ENCODE peak calls at places on chromosome 3, in six cellular contexts. One of them, this sample, is unnamed.

GRCh38 chr3:124207873-124208473 is 216.0 kb upstream of the ROPN1 start:
- DNase-seq in IMR-90: no peak
- DNase-seq in body of pancreas: no peak
- DNase-seq in fibroblast of lung: no peak
- DNase-seq in breast epithelium: no peak
- DNase-seq in H1: no peak
- DNase-seq in this sample: no peak

GRCh38 chr3:14785207-14786155 is 33.3 kb upstream of the FGD5 start:
- DNase-seq in body of pancreas: no peak
- DNase-seq in H1: no peak
- DNase-seq in breast epithelium: no peak
- DNase-seq in IMR-90: no peak
- DNase-seq in fibroblast of lung: no peak
- DNase-seq in this sample: peak; percentile 53

GRCh38 chr3:50201573-50202315 is 3.3 kb upstream of the SLC38A3 start:
- DNase-seq in body of pancreas: peak; percentile 73
- DNase-seq in breast epithelium: no peak
- DNase-seq in IMR-90: no peak
- DNase-seq in H1: no peak
- DNase-seq in fibroblast of lung: no peak
- DNase-seq in this sample: no peak

GRCh38 chr3:194203482-194204035 is 67.6 kb downstream of the HES1 start:
- DNase-seq in H1: peak; percentile 47
- DNase-seq in fibroblast of lung: no peak
- DNase-seq in breast epithelium: no peak
- DNase-seq in body of pancreas: no peak
- DNase-seq in IMR-90: no peak
- DNase-seq in this sample: no peak

GRCh38 chr3:31289592-31289991 is 243.1 kb upstream of the STT3B start:
- DNase-seq in breast epithelium: no peak
- DNase-seq in body of pancreas: no peak
- DNase-seq in IMR-90: no peak
- DNase-seq in H1: no peak
- DNase-seq in fibroblast of lung: no peak
- DNase-seq in this sample: no peak

GRCh38 chr3:172129868-172130751 is 90.7 kb downstream of the FNDC3B start:
- DNase-seq in IMR-90: peak; percentile 99
- DNase-seq in fibroblast of lung: peak; percentile 99
- DNase-seq in body of pancreas: peak; percentile 86
- DNase-seq in H1: no peak
- DNase-seq in breast epithelium: peak; percentile 95
- DNase-seq in this sample: peak; percentile 92

GRCh38 chr3:69232447-69232846 is 110.1 kb upstream of the LMOD3 start:
- DNase-seq in H1: no peak
- DNase-seq in body of pancreas: no peak
- DNase-seq in IMR-90: no peak
- DNase-seq in breast epithelium: no peak
- DNase-seq in fibroblast of lung: no peak
- DNase-seq in this sample: no peak

GRCh38 chr3:42961633-42962032 is 17.5 kb upstream of the GASK1A start:
- DNase-seq in H1: peak; percentile 47
- DNase-seq in fibroblast of lung: peak; percentile 80
- DNase-seq in breast epithelium: no peak
- DNase-seq in body of pancreas: peak; percentile 55
- DNase-seq in IMR-90: peak; percentile 56
- DNase-seq in this sample: no peak

GRCh38 chr3:74302959-74303358 is 311.5 kb downstream of the CNTN3 start:
- DNase-seq in fibroblast of lung: no peak
- DNase-seq in IMR-90: no peak
- DNase-seq in breast epithelium: no peak
- DNase-seq in body of pancreas: no peak
- DNase-seq in H1: no peak
- DNase-seq in this sample: no peak

GRCh38 chr3:138118863-138119766 is 3.7 kb upstream of the DZIP1L start:
- DNase-seq in breast epithelium: peak; percentile 63
- DNase-seq in H1: peak; percentile 94
- DNase-seq in body of pancreas: peak; percentile 88
- DNase-seq in fibroblast of lung: peak; percentile 73
- DNase-seq in IMR-90: peak; percentile 73
- DNase-seq in this sample: peak; percentile 77

GRCh38 chr3:102156426-102156825 is 278.4 kb upstream of the ZPLD1 start:
- DNase-seq in fibroblast of lung: peak; percentile 78
- DNase-seq in body of pancreas: peak; percentile 11
- DNase-seq in breast epithelium: no peak
- DNase-seq in IMR-90: peak; percentile 95
- DNase-seq in H1: no peak
- DNase-seq in this sample: no peak

GRCh38 chr3:32815812-32816438 is 1.9 kb upstream of the TRIM71 start:
- DNase-seq in fibroblast of lung: no peak
- DNase-seq in body of pancreas: no peak
- DNase-seq in H1: no peak
- DNase-seq in IMR-90: no peak
- DNase-seq in breast epithelium: no peak
- DNase-seq in this sample: no peak

GRCh38 chr3:70519913-70520659 is 207.6 kb upstream of the MDFIC2 start:
- DNase-seq in fibroblast of lung: peak; percentile 12
- DNase-seq in H1: no peak
- DNase-seq in breast epithelium: no peak
- DNase-seq in body of pancreas: no peak
- DNase-seq in IMR-90: peak; percentile 24
- DNase-seq in this sample: no peak

GRCh38 chr3:193844472-193844871 is 251.5 kb downstream of the OPA1 start:
- DNase-seq in H1: no peak
- DNase-seq in IMR-90: no peak
- DNase-seq in body of pancreas: no peak
- DNase-seq in fibroblast of lung: no peak
- DNase-seq in breast epithelium: no peak
- DNase-seq in this sample: no peak

GRCh38 chr3:47421741-47422649 is 41.2 kb downstream of the PTPN23 start:
- DNase-seq in breast epithelium: no peak
- DNase-seq in fibroblast of lung: peak; percentile 22
- DNase-seq in H1: no peak
- DNase-seq in IMR-90: no peak
- DNase-seq in body of pancreas: peak; percentile 61
- DNase-seq in this sample: peak; percentile 67

GRCh38 chr3:52054689-52055511 is 1.5 kb downstream of the DUSP7 start:
- DNase-seq in body of pancreas: no peak
- DNase-seq in breast epithelium: no peak
- DNase-seq in H1: peak; percentile 73
- DNase-seq in fibroblast of lung: no peak
- DNase-seq in IMR-90: peak; percentile 15
- DNase-seq in this sample: no peak

GRCh38 chr3:133933097-133934024 is 37.7 kb upstream of the RAB6B start:
- DNase-seq in body of pancreas: no peak
- DNase-seq in H1: peak; percentile 30
- DNase-seq in fibroblast of lung: no peak
- DNase-seq in IMR-90: no peak
- DNase-seq in breast epithelium: no peak
- DNase-seq in this sample: no peak

GRCh38 chr3:191397771-191398170 is 63.2 kb upstream of the PYDC2 start:
- DNase-seq in fibroblast of lung: no peak
- DNase-seq in IMR-90: peak; percentile 20
- DNase-seq in body of pancreas: no peak
- DNase-seq in breast epithelium: no peak
- DNase-seq in H1: no peak
- DNase-seq in this sample: no peak

DNA sequence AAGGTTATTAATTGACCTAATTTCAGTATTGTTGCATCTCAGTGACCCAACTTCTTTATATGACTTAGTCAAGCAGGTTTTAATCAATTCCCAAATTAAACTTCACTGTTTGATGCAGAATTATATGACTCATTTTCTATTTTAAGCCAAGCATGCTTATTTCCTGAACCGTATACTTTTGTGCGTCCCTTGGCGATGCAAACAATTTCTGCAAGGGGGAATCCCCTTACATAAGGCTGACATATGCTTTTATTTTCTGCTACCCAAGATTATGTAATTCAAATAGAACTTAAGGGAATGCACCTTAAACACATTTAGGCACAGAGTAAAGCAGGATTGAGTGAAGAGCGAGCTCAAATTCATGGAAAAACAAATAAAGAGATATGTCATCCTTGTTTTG is 303.9 kb downstream of the PDCD6IP start:
- DNase-seq in H1: no peak
- DNase-seq in breast epithelium: no peak
- DNase-seq in body of pancreas: no peak
- DNase-seq in IMR-90: no peak
- DNase-seq in fibroblast of lung: no peak
- DNase-seq in this sample: no peak
- H3K4me3 ChIP-seq in H1: no peak overlapping the region
- H3K4me3 ChIP-seq in breast epithelium: no peak overlapping the region
- H3K4me3 ChIP-seq in body of pancreas: no peak overlapping the region
- H3K4me3 ChIP-seq in IMR-90: no peak overlapping the region
- H3K4me3 ChIP-seq in fibroblast of lung: no peak overlapping the region
- H3K4me3 ChIP-seq in this sample: no peak overlapping the region

DNA sequence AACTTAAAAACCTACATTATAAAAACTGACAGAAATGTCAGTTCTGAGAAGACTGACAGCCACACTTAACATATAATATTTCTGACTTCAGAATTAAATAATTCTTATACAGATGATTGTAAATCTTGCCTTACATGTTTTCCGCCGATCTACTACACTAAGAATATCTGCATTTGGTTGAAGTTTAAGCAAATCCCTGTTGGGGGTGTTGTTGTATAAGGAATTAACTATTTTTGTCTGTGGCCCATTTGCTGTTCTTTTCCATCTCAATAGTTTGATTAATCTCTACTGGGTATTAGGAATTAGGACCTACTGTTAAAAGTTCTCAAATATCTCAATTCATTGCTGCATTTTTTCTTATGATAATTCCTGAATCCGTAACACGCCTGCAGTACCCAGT is 838.3 kb upstream of the ROBO1 start:
- DNase-seq in H1: no peak
- DNase-seq in body of pancreas: no peak
- DNase-seq in breast epithelium: no peak
- DNase-seq in IMR-90: no peak
- DNase-seq in fibroblast of lung: no peak
- DNase-seq in this sample: no peak
- TF ChIP-seq CTCF in H1: peak; percentile 27
- TF ChIP-seq CTCF in body of pancreas: peak; percentile 37
- TF ChIP-seq CTCF in breast epithelium: no peak
- TF ChIP-seq CTCF in IMR-90: no peak
- TF ChIP-seq CTCF in fibroblast of lung: no peak
- TF ChIP-seq CTCF in this sample: no peak

GRCh38 chr3:7346364-7346763 is 485.4 kb downstream of the GRM7 start:
- DNase-seq in breast epithelium: no peak
- DNase-seq in H1: no peak
- DNase-seq in IMR-90: no peak
- DNase-seq in body of pancreas: no peak
- DNase-seq in fibroblast of lung: no peak
- DNase-seq in this sample: no peak

DNA sequence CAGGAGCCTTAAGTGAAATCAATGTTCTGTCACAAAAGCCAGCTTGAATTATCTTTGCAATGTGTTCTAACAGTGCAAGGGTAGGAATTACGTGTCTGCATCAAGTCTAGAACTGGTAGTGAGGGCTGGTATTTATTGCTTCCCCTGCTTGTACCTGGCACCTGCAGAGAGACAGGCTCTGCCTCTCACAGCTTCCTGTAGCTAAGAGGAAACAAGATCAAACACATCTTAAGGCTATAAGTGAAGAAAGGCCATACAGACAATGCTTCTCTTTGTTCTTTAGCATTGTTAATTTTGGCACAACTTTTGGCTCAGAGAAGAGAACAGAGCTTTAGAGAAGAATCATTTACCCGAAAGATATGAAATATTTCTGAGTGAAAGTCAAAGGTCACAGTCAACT is 479.9 kb downstream of the GRM7 start:
- DNase-seq in breast epithelium: peak; percentile 35
- DNase-seq in fibroblast of lung: peak; percentile 8
- DNase-seq in IMR-90: no peak
- DNase-seq in body of pancreas: no peak
- DNase-seq in H1: no peak
- DNase-seq in this sample: no peak
- H3K9me3 ChIP-seq in breast epithelium: no peaks in the 10 kb centered on the region
- H3K9me3 ChIP-seq in fibroblast of lung: no peaks in the 10 kb centered on the region
- H3K9me3 ChIP-seq in IMR-90: peaks cover 2% of the 10 kb centered on the region
- H3K9me3 ChIP-seq in body of pancreas: peaks cover under 1% of the 10 kb centered on the region
- H3K9me3 ChIP-seq in H1: no peaks in the 10 kb centered on the region
- H3K9me3 ChIP-seq in this sample: no peaks in the 10 kb centered on the region

DNA sequence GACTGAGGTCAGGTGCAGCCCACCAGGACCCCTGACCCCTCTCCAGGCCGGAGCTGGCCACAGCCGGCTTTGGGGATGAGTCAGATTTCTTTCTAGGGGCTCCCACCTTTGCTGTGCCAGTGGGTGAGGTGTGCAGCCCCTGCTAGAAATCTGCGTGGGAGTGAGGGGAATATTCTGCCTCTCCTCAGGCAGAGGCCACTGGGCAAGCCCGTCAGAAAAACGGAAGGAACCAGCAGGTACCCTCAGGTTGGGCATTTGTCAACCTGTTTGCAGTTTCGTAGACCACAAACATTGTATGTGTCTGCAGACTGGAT is 1.8 kb downstream of the CTDSPL start:
- DNase-seq in fibroblast of lung: no peak
- DNase-seq in body of pancreas: no peak
- DNase-seq in breast epithelium: no peak
- DNase-seq in H1: no peak
- DNase-seq in IMR-90: no peak
- DNase-seq in this sample: no peak
- H3K4me3 ChIP-seq in fibroblast of lung: peak overlapping the region; percentile 85
- H3K4me3 ChIP-seq in body of pancreas: no peak overlapping the region
- H3K4me3 ChIP-seq in breast epithelium: peak overlapping the region; percentile 79
- H3K4me3 ChIP-seq in H1: no peak overlapping the region
- H3K4me3 ChIP-seq in IMR-90: peak overlapping the region; percentile 78
- H3K4me3 ChIP-seq in this sample: peak overlapping the region; percentile 69

GRCh38 chr3:13186416-13186815 is 113.2 kb upstream of the IQSEC1 start:
- DNase-seq in breast epithelium: no peak
- DNase-seq in H1: no peak
- DNase-seq in fibroblast of lung: no peak
- DNase-seq in IMR-90: no peak
- DNase-seq in body of pancreas: no peak
- DNase-seq in this sample: no peak
- TF ChIP-seq CTCF in breast epithelium: no peak
- TF ChIP-seq CTCF in H1: no peak
- TF ChIP-seq CTCF in fibroblast of lung: no peak
- TF ChIP-seq CTCF in IMR-90: no peak
- TF ChIP-seq CTCF in body of pancreas: no peak
- TF ChIP-seq CTCF in this sample: no peak

DNA sequence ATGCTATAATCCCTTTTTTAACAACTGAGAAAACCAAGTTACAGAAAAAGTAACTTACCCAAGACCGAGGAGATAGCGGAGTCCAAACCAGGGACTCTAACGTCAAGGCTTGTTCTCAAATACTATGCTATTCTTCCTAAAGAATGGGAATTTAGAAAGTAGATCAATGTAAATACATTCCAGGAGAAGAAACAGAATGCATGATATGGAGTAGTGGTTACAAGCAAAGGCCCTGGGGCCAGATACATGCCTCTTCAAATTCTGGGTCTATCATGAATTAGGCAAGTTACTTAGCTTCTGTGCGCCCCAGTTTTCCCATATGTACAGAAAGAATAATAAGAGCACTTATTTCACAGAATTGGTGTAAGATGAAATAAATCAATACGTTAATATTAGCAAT is 102.0 kb upstream of the CHMP2B start:
- DNase-seq in breast epithelium: no peak
- DNase-seq in fibroblast of lung: no peak
- DNase-seq in IMR-90: no peak
- DNase-seq in H1: no peak
- DNase-seq in body of pancreas: no peak
- DNase-seq in this sample: no peak
- H3K9me3 ChIP-seq in breast epithelium: no peaks in the 10 kb centered on the region
- H3K9me3 ChIP-seq in fibroblast of lung: no peaks in the 10 kb centered on the region
- H3K9me3 ChIP-seq in IMR-90: no peaks in the 10 kb centered on the region
- H3K9me3 ChIP-seq in H1: no peaks in the 10 kb centered on the region
- H3K9me3 ChIP-seq in body of pancreas: no peaks in the 10 kb centered on the region
- H3K9me3 ChIP-seq in this sample: no peaks in the 10 kb centered on the region

This sample was measured in upper lobe of right lung.